ENCODE peak calls at places on chromosomes 13 and 19, in nine cellular contexts. L, T, F, V, E, W, N, I and A are unnamed samples. For H3K9me2, the result is how much of the 10 kb centered on the place peaks cover.

GRCh38 chr19:49224856-49225255 is 67.3 kb downstream of the TRPM4 start:
- DNase-seq in V (peak), E (peak), L (peak), T (peak), N (peak), W (peak), F (peak), I (peak), A (peak)

GRCh38 chr13:27981006-27981708 is 7.3 kb downstream of the URAD start:
- DNase-seq in F (no peak), T (no peak), L (no peak), W (no peak), V (no peak), E (no peak), I (no peak), N (no peak), A (no peak)

GRCh38 chr19:5953680-5954213 is 24.2 kb downstream of the RANBP3 start:
- DNase-seq in I (no peak), N (no peak), L (no peak), F (peak), T (no peak), E (no peak), V (no peak), W (no peak), A (no peak)

GRCh38 chr13:44930907-44931676 is 58.2 kb downstream of the NUFIP1 start:
- DNase-seq in N (no peak), W (no peak), T (no peak), E (no peak), I (peak), F (peak), L (peak), V (no peak), A (peak)

GRCh38 chr19:46718157-46718933 is 1.4 kb upstream of the PRKD2 start:
- DNase-seq in F (peak), I (no peak), V (peak), W (peak), T (no peak), L (no peak), N (no peak), E (peak), A (peak)

GRCh38 chr13:77902319-77902963 is 16.2 kb downstream of the EDNRB start:
- DNase-seq in F (no peak), T (no peak), E (no peak), I (no peak), W (no peak), N (no peak), L (peak), V (no peak), A (no peak)

GRCh38 chr13:74290324-74290773 is 156.1 kb upstream of the KLF12 start:
- DNase-seq in N (peak), I (peak), V (peak), T (peak), F (peak), E (peak), L (peak), W (peak), A (peak)

GRCh38 chr13:52809310-52809769 is 39.1 kb downstream of the PCDH8 start:
- DNase-seq in L (peak), N (peak), T (peak), F (peak), W (peak), V (peak), I (peak), E (peak), A (peak)

GRCh38 chr13:44884076-44884729 is 105.1 kb downstream of the NUFIP1 start:
- DNase-seq in N (no peak), V (no peak), T (no peak), F (peak), L (peak), W (no peak), I (no peak), E (no peak), A (no peak)

GRCh38 chr13:74026753-74027152 is 107.5 kb downstream of the KLF12 start:
- DNase-seq in F (no peak), L (peak), T (no peak), V (peak), W (peak), E (peak), N (no peak), I (peak), A (peak)

GRCh38 chr13:89455741-89456140 is 1784.6 kb downstream of the SLITRK5 start:
- DNase-seq in L (peak), W (no peak), V (no peak), T (no peak), N (no peak), F (no peak), I (peak), E (no peak), A (no peak)

GRCh38 chr13:93289842-93290241 is 63.2 kb downstream of the GPC6 start:
- DNase-seq in L (no peak), F (peak), E (no peak), N (no peak), W (no peak), V (no peak), T (no peak), I (no peak), A (no peak)

GRCh38 chr13:110457361-110457760 is 104.2 kb downstream of the RAB20 start:
- DNase-seq in E (no peak), L (no peak), W (no peak), T (no peak), N (no peak), F (no peak), V (no peak), I (no peak), A (no peak)

GRCh38 chr19:13090511-13091231 is 12.0 kb downstream of the LYL1 start:
- DNase-seq in T (no peak), L (no peak), F (no peak), E (no peak), I (no peak), N (peak), W (no peak), V (no peak), A (no peak)

GRCh38 chr13:100098445-100099116 is 9.7 kb downstream of the PCCA start:
- DNase-seq in E (peak), T (no peak), F (no peak), N (no peak), W (no peak), L (peak), V (no peak), I (no peak), A (no peak)

GRCh38 chr19:5035817-5036732 is 67.2 kb downstream of the KDM4B start:
- DNase-seq in L (no peak), W (no peak), E (no peak), T (no peak), I (no peak), N (no peak), F (no peak), V (no peak), A (no peak)

GRCh38 chr13:87244256-87244870 is 426.8 kb upstream of the SLITRK5 start:
- DNase-seq in N (no peak), E (no peak), F (no peak), V (no peak), W (no peak), L (no peak), I (no peak), T (no peak), A (peak)

GRCh38 chr13:76667551-76667950 is 218.7 kb downstream of the KCTD12 start:
- DNase-seq in I (no peak), N (peak), T (no peak), L (peak), E (peak), W (peak), F (peak), V (no peak), A (no peak)

GRCh38 chr19:31154021-31154420 is 195.2 kb downstream of the TSHZ3 start:
- DNase-seq in I (no peak), N (no peak), F (peak), W (no peak), E (no peak), V (no peak), T (no peak), L (peak), A (no peak)

DNA sequence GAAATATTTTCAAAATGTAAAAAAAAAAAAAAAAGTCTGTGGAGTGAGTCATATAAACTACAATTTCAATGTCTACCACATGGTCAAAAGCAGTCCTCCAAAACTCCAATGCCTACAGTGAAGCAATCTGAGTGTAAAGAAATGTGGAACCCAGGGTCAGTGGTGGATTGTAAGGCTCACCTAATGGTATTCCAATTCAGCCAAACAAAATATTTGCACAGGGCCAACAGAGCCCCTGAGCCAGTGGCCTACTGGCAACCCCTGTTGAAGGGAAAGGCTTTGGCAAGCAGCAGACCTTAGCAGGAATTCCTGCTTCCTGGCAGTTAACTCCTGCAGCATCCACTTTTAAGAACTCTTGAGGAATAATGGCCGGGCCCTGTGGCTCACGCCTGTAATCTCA is 3.4 kb downstream of the DNMT1 start:
- DNase-seq in L (peak), F (peak), E (no peak), I (no peak), W (no peak), V (no peak), N (no peak), T (no peak), A (no peak)
- H3K9me2 ChIP-seq in L (under half), F (under half), E (under half), I (under half), W (under half), V (under half), N (under half), T (under half), A (under half)

DNA sequence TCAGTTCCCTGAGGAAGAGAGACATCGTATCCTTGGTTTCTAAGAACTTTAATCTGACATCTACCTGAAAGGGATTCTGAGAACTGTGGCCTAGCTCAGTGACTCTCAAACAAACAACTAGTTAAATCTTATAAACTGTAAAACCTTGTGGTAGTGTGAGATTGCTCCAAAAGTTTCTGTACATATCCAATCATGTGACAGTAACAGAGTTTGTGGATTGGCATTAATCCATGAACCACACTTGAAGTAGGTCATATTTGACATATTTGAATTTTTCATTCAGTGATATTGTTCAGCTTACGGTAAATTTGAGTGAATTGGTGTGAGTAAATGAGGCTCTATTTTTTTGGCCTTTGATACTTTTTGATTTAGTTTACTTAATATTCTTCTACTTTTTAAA is 15.0 kb downstream of the TDRD3 start:
- DNase-seq in W (no peak), N (no peak), E (no peak), L (no peak), V (no peak), I (no peak), F (no peak), T (no peak), A (no peak)
- H3K9me2 ChIP-seq in W (under half), N (under half), E (under half), L (under half), V (under half), I (under half), F (under half), T (under half), A (under half)

GRCh38 chr13:113216165-113217056 is 7.0 kb downstream of the CUL4A start:
- DNase-seq in L (peak), T (peak), N (no peak), W (no peak), E (peak), I (peak), F (peak), V (no peak), A (peak)
- H3K9me2 ChIP-seq in L (under half), T (under half), N (under half), W (under half), E (under half), I (under half), F (under half), V (under half), A (under half)

GRCh38 chr13:65600702-65601101 is 1629.4 kb downstream of the PCDH9 start:
- DNase-seq in T (no peak), F (peak), N (no peak), W (no peak), L (peak), I (no peak), V (no peak), E (no peak), A (no peak)
- H3K9me2 ChIP-seq in T (under half), F (under half), N (under half), W (under half), L (under half), I (under half), V (under half), E (under half), A (under half)

GRCh38 chr13:38871275-38871674 is 119.4 kb downstream of the STOML3 start:
- DNase-seq in V (no peak), I (no peak), F (no peak), L (no peak), T (no peak), W (no peak), E (no peak), N (no peak), A (no peak)
- H3K9me2 ChIP-seq in V (under half), I (under half), F (under half), L (under half), T (under half), W (under half), E (under half), N (under half), A (under half)

DNA sequence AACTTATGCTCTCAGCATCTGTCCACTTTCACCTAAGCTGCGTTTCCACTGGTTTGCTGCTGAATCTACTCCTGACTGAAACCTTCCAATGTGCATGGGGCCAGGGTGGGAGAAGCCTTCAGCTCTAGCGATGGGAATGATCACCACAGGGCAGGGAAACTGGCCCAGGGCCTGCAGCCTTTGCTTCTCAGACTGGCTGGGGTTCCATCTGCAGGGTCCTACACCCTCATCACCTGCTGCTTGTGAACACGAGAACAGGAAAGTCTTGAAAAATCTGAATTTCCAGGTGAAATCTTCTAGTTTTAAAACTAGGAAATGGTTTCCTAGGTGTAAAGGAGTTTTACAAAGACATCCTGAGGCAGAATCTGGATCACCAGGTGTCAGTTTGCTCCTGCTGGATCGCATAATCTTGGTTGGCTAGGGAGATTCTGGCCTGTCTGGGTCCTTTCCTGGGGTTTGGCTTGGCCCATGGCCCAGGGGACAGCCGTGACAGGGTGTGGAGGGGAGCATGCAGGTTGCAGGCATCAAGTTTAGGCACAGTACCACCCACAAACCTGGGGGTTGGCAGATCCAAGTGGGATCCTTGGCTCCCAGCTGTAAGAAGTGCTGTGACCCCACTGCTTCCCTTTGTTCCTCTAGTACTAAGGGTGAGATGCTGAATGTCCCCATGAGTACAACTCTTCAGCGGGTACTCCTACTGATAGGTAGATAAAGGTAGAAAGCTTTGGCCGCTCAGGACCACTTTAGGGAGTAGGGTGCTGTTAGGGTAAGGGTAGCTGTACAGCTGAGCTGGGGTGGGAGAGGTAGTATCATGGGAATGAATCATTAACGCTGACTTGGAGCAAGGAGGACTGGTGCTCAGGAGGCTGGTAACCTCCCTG is 1.8 kb upstream of the UBE2M start:
- DNase-seq in E (peak), L (no peak), F (peak), N (no peak), W (no peak), V (no peak), T (no peak), I (no peak), A (no peak)
- H3K9me2 ChIP-seq in E (under half), L (under half), F (under half), N (under half), W (under half), V (under half), T (under half), I (under half), A (under half)